ENCODE peak calls at places on chromosomes 1 and 21, in seven cellular contexts. One of them, this sample, is unnamed.

GRCh38 chr1:23544444-23545389 is 13.7 kb upstream of the E2F2 start:
- DNase-seq in tibial artery: peak
- DNase-seq in choroid plexus epithelial cell: peak
- DNase-seq in mesothelial cell of epicardium: peak
- DNase-seq in CD8-positive, alpha-beta T cell: no peak
- DNase-seq in NB4: peak
- DNase-seq in omental fat pad: peak
- DNase-seq in this sample: peak

GRCh38 chr1:61241864-61242472 is 159.6 kb downstream of the NFIA start:
- DNase-seq in tibial artery: no peak
- DNase-seq in choroid plexus epithelial cell: no peak
- DNase-seq in mesothelial cell of epicardium: no peak
- DNase-seq in CD8-positive, alpha-beta T cell: no peak
- DNase-seq in NB4: no peak
- DNase-seq in omental fat pad: no peak
- DNase-seq in this sample: no peak

GRCh38 chr1:53375440-53375839 is 47.6 kb upstream of the LRP8 start:
- DNase-seq in tibial artery: peak
- DNase-seq in choroid plexus epithelial cell: no peak
- DNase-seq in mesothelial cell of epicardium: peak
- DNase-seq in CD8-positive, alpha-beta T cell: no peak
- DNase-seq in NB4: no peak
- DNase-seq in omental fat pad: no peak
- DNase-seq in this sample: no peak

GRCh38 chr21:17513214-17514123 is 626 bp downstream of the CXADR start:
- DNase-seq in tibial artery: no peak
- DNase-seq in choroid plexus epithelial cell: peak
- DNase-seq in mesothelial cell of epicardium: peak
- DNase-seq in CD8-positive, alpha-beta T cell: no peak
- DNase-seq in NB4: no peak
- DNase-seq in omental fat pad: no peak
- DNase-seq in this sample: no peak

GRCh38 chr1:71861022-71861421 is 421.3 kb downstream of the NEGR1 start:
- DNase-seq in tibial artery: no peak
- DNase-seq in choroid plexus epithelial cell: no peak
- DNase-seq in mesothelial cell of epicardium: no peak
- DNase-seq in CD8-positive, alpha-beta T cell: no peak
- DNase-seq in NB4: peak
- DNase-seq in omental fat pad: no peak
- DNase-seq in this sample: no peak

GRCh38 chr1:42774928-42775549 is 8.0 kb downstream of the C1orf50 start:
- DNase-seq in tibial artery: no peak
- DNase-seq in choroid plexus epithelial cell: no peak
- DNase-seq in mesothelial cell of epicardium: no peak
- DNase-seq in CD8-positive, alpha-beta T cell: no peak
- DNase-seq in NB4: no peak
- DNase-seq in omental fat pad: no peak
- DNase-seq in this sample: no peak

GRCh38 chr1:51237714-51238403 is 1.8 kb downstream of the RNF11 start:
- DNase-seq in tibial artery: no peak
- DNase-seq in choroid plexus epithelial cell: peak
- DNase-seq in mesothelial cell of epicardium: no peak
- DNase-seq in CD8-positive, alpha-beta T cell: no peak
- DNase-seq in NB4: no peak
- DNase-seq in omental fat pad: no peak
- DNase-seq in this sample: no peak

GRCh38 chr1:187634940-187635339 is 806.2 kb downstream of the PLA2G4A start:
- DNase-seq in tibial artery: no peak
- DNase-seq in choroid plexus epithelial cell: no peak
- DNase-seq in mesothelial cell of epicardium: no peak
- DNase-seq in CD8-positive, alpha-beta T cell: no peak
- DNase-seq in NB4: no peak
- DNase-seq in omental fat pad: no peak
- DNase-seq in this sample: no peak

GRCh38 chr21:14988760-14989159 is 76.0 kb downstream of the NRIP1 start:
- DNase-seq in tibial artery: no peak
- DNase-seq in choroid plexus epithelial cell: no peak
- DNase-seq in mesothelial cell of epicardium: no peak
- DNase-seq in CD8-positive, alpha-beta T cell: no peak
- DNase-seq in NB4: no peak
- DNase-seq in omental fat pad: no peak
- DNase-seq in this sample: no peak

GRCh38 chr1:89809556-89809955 is 11.3 kb upstream of the LRRC8D start:
- DNase-seq in tibial artery: no peak
- DNase-seq in choroid plexus epithelial cell: peak
- DNase-seq in mesothelial cell of epicardium: no peak
- DNase-seq in CD8-positive, alpha-beta T cell: no peak
- DNase-seq in NB4: no peak
- DNase-seq in omental fat pad: no peak
- DNase-seq in this sample: no peak

GRCh38 chr1:31266547-31266946 is 26.9 kb upstream of the NKAIN1 start:
- DNase-seq in tibial artery: no peak
- DNase-seq in choroid plexus epithelial cell: no peak
- DNase-seq in mesothelial cell of epicardium: no peak
- DNase-seq in CD8-positive, alpha-beta T cell: no peak
- DNase-seq in NB4: no peak
- DNase-seq in omental fat pad: no peak
- DNase-seq in this sample: no peak

GRCh38 chr1:27145934-27146354 is 9.0 kb downstream of the SLC9A1 start:
- DNase-seq in tibial artery: peak
- DNase-seq in choroid plexus epithelial cell: peak
- DNase-seq in mesothelial cell of epicardium: no peak
- DNase-seq in CD8-positive, alpha-beta T cell: no peak
- DNase-seq in NB4: peak
- DNase-seq in omental fat pad: no peak
- DNase-seq in this sample: no peak

GRCh38 chr21:39456665-39457064 is 4.9 kb downstream of the SH3BGR start:
- DNase-seq in tibial artery: no peak
- DNase-seq in choroid plexus epithelial cell: peak
- DNase-seq in mesothelial cell of epicardium: no peak
- DNase-seq in CD8-positive, alpha-beta T cell: no peak
- DNase-seq in NB4: peak
- DNase-seq in omental fat pad: no peak
- DNase-seq in this sample: no peak

GRCh38 chr21:36908260-36908908 is 58.1 kb downstream of the HLCS start:
- DNase-seq in tibial artery: no peak
- DNase-seq in choroid plexus epithelial cell: peak
- DNase-seq in mesothelial cell of epicardium: no peak
- DNase-seq in CD8-positive, alpha-beta T cell: no peak
- DNase-seq in NB4: no peak
- DNase-seq in omental fat pad: no peak
- DNase-seq in this sample: no peak

GRCh38 chr1:167051907-167052306 is 38.3 kb downstream of the GPA33 start:
- DNase-seq in tibial artery: no peak
- DNase-seq in choroid plexus epithelial cell: no peak
- DNase-seq in mesothelial cell of epicardium: no peak
- DNase-seq in CD8-positive, alpha-beta T cell: no peak
- DNase-seq in NB4: no peak
- DNase-seq in omental fat pad: no peak
- DNase-seq in this sample: no peak

GRCh38 chr1:167056529-167057296 is 33.5 kb downstream of the GPA33 start:
- DNase-seq in tibial artery: no peak
- DNase-seq in choroid plexus epithelial cell: no peak
- DNase-seq in mesothelial cell of epicardium: no peak
- DNase-seq in CD8-positive, alpha-beta T cell: no peak
- DNase-seq in NB4: no peak
- DNase-seq in omental fat pad: no peak
- DNase-seq in this sample: no peak

GRCh38 chr1:167054531-167054930 is 35.6 kb downstream of the GPA33 start:
- DNase-seq in tibial artery: no peak
- DNase-seq in choroid plexus epithelial cell: no peak
- DNase-seq in mesothelial cell of epicardium: no peak
- DNase-seq in CD8-positive, alpha-beta T cell: no peak
- DNase-seq in NB4: no peak
- DNase-seq in omental fat pad: no peak
- DNase-seq in this sample: no peak

GRCh38 chr1:167054946-167055630 is 35.1 kb downstream of the GPA33 start:
- DNase-seq in tibial artery: no peak
- DNase-seq in choroid plexus epithelial cell: no peak
- DNase-seq in mesothelial cell of epicardium: no peak
- DNase-seq in CD8-positive, alpha-beta T cell: no peak
- DNase-seq in NB4: no peak
- DNase-seq in omental fat pad: no peak
- DNase-seq in this sample: no peak

DNA sequence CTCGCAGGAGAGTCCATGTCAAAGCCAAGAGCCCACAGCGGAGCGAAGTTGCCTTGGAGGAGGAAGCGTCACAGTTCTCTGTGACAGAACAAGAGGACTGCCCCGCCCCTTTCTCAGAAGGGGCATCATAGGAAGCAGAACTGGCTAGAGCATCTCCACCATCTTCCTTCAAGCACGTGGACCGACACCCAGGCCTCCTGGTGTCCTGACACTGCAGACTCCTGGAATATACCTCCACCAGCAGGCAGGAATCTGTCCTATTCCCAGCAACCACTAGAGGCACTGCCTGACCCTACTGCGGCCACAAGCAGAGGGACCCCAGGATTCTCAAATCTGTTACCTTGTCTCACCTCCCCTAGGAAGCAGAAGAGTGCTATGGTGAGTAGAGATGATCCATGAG is 37.8 kb downstream of the GPA33 start:
- DNase-seq in tibial artery: no peak
- DNase-seq in choroid plexus epithelial cell: peak
- DNase-seq in mesothelial cell of epicardium: no peak
- DNase-seq in CD8-positive, alpha-beta T cell: no peak
- DNase-seq in NB4: no peak
- DNase-seq in omental fat pad: no peak
- DNase-seq in this sample: no peak
- TF ChIP-seq CTCF in tibial artery: peak
- TF ChIP-seq CTCF in choroid plexus epithelial cell: peak
- TF ChIP-seq CTCF in mesothelial cell of epicardium: peak
- TF ChIP-seq CTCF in CD8-positive, alpha-beta T cell: no peak
- TF ChIP-seq CTCF in NB4: peak
- TF ChIP-seq CTCF in omental fat pad: no peak
- TF ChIP-seq CTCF in this sample: no peak

DNA sequence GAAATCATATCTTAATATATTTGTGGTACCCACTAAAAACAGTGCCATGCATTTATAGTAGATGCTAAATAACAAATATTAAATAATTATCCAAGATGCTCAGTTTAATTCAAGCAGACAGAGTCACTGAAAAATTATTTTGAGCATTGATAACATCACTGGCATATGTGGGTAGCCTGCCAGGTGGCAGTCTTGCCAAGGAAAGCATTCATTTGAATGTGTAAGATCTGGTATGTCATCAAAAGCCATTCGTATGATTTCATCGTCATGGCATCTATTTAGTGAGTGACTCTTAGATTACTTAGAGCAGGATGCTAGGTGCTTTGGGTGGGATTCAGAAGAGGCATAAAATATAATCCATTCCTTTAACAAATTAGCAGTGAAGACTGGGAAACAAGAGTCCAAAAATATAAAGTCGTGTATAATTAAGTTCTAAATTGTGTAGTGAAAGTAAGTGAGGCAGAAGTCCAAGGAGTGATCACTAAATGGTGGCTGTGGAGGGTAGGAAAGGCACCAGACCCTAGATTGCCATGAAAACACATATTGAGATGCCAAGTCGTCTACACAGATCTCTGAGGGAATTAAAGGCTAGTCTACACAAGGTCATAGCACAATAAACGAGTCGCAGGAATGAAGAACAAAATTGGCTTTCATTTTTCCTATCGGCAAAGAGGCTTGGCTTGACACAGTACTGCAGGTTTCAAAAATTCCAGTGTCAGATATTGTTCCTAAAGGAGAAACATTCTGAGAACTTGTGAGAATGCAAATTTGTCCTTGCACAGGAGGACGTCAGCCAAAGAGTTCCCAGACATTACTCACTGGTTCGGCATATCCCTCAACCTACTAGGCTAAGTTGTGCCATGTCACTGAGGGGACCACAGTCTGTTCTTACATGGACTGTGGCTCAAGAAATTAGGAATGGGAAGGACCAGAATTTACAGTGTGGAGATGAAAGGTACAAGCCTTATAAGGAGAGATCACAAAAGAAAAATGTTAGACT is 130.8 kb downstream of the LYPLAL1 start:
- DNase-seq in tibial artery: peak
- DNase-seq in choroid plexus epithelial cell: no peak
- DNase-seq in mesothelial cell of epicardium: no peak
- DNase-seq in CD8-positive, alpha-beta T cell: no peak
- DNase-seq in NB4: no peak
- DNase-seq in omental fat pad: no peak
- DNase-seq in this sample: no peak
- TF ChIP-seq CTCF in tibial artery: no peak
- TF ChIP-seq CTCF in choroid plexus epithelial cell: peak
- TF ChIP-seq CTCF in mesothelial cell of epicardium: no peak
- TF ChIP-seq CTCF in CD8-positive, alpha-beta T cell: no peak
- TF ChIP-seq CTCF in NB4: no peak
- TF ChIP-seq CTCF in omental fat pad: no peak
- TF ChIP-seq CTCF in this sample: no peak

GRCh38 chr1:18322353-18323032 is 158.2 kb upstream of the KLHDC7A start:
- DNase-seq in tibial artery: no peak
- DNase-seq in choroid plexus epithelial cell: no peak
- DNase-seq in mesothelial cell of epicardium: no peak
- DNase-seq in CD8-positive, alpha-beta T cell: no peak
- DNase-seq in NB4: peak
- DNase-seq in omental fat pad: no peak
- DNase-seq in this sample: no peak
- TF ChIP-seq CTCF in tibial artery: no peak
- TF ChIP-seq CTCF in choroid plexus epithelial cell: no peak
- TF ChIP-seq CTCF in mesothelial cell of epicardium: peak
- TF ChIP-seq CTCF in CD8-positive, alpha-beta T cell: no peak
- TF ChIP-seq CTCF in NB4: peak
- TF ChIP-seq CTCF in omental fat pad: no peak
- TF ChIP-seq CTCF in this sample: peak

GRCh38 chr21:20647603-20648002 is 350.6 kb upstream of the NCAM2 start:
- DNase-seq in tibial artery: no peak
- DNase-seq in choroid plexus epithelial cell: peak
- DNase-seq in mesothelial cell of epicardium: no peak
- DNase-seq in CD8-positive, alpha-beta T cell: no peak
- DNase-seq in NB4: no peak
- DNase-seq in omental fat pad: no peak
- DNase-seq in this sample: no peak

GRCh38 chr21:20641251-20641650 is 357.0 kb upstream of the NCAM2 start:
- DNase-seq in tibial artery: no peak
- DNase-seq in choroid plexus epithelial cell: no peak
- DNase-seq in mesothelial cell of epicardium: no peak
- DNase-seq in CD8-positive, alpha-beta T cell: no peak
- DNase-seq in NB4: no peak
- DNase-seq in omental fat pad: no peak
- DNase-seq in this sample: no peak

GRCh38 chr21:20645344-20645743 is 352.9 kb upstream of the NCAM2 start:
- DNase-seq in tibial artery: no peak
- DNase-seq in choroid plexus epithelial cell: no peak
- DNase-seq in mesothelial cell of epicardium: no peak
- DNase-seq in CD8-positive, alpha-beta T cell: no peak
- DNase-seq in NB4: no peak
- DNase-seq in omental fat pad: no peak
- DNase-seq in this sample: no peak

GRCh38 chr21:20646431-20646830 is 351.8 kb upstream of the NCAM2 start:
- DNase-seq in tibial artery: no peak
- DNase-seq in choroid plexus epithelial cell: no peak
- DNase-seq in mesothelial cell of epicardium: no peak
- DNase-seq in CD8-positive, alpha-beta T cell: no peak
- DNase-seq in NB4: no peak
- DNase-seq in omental fat pad: no peak
- DNase-seq in this sample: no peak

DNA sequence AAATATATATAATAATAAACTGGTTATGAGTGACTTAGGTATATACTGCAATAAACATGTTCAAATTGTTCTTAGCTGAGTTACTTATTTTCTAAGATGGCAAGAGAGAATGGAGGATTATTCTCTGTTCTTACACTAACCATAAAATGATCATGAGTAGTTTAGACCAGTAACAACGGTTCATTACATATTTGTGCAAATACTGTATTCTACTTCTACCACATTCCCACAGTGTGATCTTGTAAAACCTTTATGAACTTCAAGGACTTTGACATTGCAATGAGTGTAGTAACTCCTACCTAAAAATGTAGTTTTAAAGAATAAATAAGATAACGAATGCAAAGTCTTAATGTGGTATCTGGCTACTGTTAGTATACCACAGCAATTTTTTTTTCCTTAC is 353.7 kb upstream of the NCAM2 start:
- DNase-seq in tibial artery: no peak
- DNase-seq in choroid plexus epithelial cell: no peak
- DNase-seq in mesothelial cell of epicardium: no peak
- DNase-seq in CD8-positive, alpha-beta T cell: no peak
- DNase-seq in NB4: no peak
- DNase-seq in omental fat pad: no peak
- DNase-seq in this sample: no peak
- TF ChIP-seq CTCF in tibial artery: no peak
- TF ChIP-seq CTCF in choroid plexus epithelial cell: no peak
- TF ChIP-seq CTCF in mesothelial cell of epicardium: no peak
- TF ChIP-seq CTCF in CD8-positive, alpha-beta T cell: no peak
- TF ChIP-seq CTCF in NB4: no peak
- TF ChIP-seq CTCF in omental fat pad: no peak
- TF ChIP-seq CTCF in this sample: no peak